ENCODE peak calls at places on chromosomes 13 and 19, in four cellular contexts. P, H, J and R are unnamed samples.

GRCh38 chr19:9986787-9987281 is 23.5 kb downstream of the COL5A3 start:
- DNase-seq in H (no peak), P (no peak), J (peak; percentile 13), R (no peak)

GRCh38 chr19:52492991-52493470 is 34.4 kb upstream of the ZNF808 start:
- DNase-seq in P (peak; percentile 74), H (no peak), J (no peak), R (no peak)

GRCh38 chr19:17681505-17682125 is 6.5 kb downstream of the UNC13A start:
- DNase-seq in J (no peak), P (peak; percentile 79), H (no peak), R (no peak)

GRCh38 chr19:896999-897398 is 3.7 kb downstream of the RNU6-9 start:
- DNase-seq in P (no peak), J (no peak), H (no peak), R (no peak)

GRCh38 chr13:88456155-88456554 is 785.0 kb downstream of the SLITRK5 start:
- DNase-seq in H (no peak), J (no peak), P (no peak), R (no peak)

GRCh38 chr13:95987841-95988240 is 65.4 kb downstream of the UGGT2 start:
- DNase-seq in J (no peak), H (no peak), P (no peak), R (no peak)

GRCh38 chr19:47848871-47849473 is 10.1 kb upstream of the TPRX2 start:
- DNase-seq in H (no peak), P (peak; percentile 89), J (no peak), R (no peak)

GRCh38 chr13:75628811-75629210 is 7.3 kb upstream of the LMO7 start:
- DNase-seq in P (no peak), J (no peak), H (no peak), R (no peak)

GRCh38 chr19:53994811-53995210 is 3.4 kb downstream of the CACNG6 start:
- DNase-seq in P (no peak), H (no peak), J (no peak), R (no peak)

GRCh38 chr19:18995804-18996241 is 37.5 kb downstream of the SUGP2 start:
- DNase-seq in J (peak; percentile 17), P (peak; percentile 80), H (no peak), R (no peak)

GRCh38 chr19:46606019-46606418 is 4.9 kb downstream of the CALM3 start:
- DNase-seq in J (peak; percentile 2), P (no peak), H (no peak), R (no peak)

GRCh38 chr19:6465663-6466062 is 1.6 kb downstream of the CRB3 start:
- DNase-seq in H (no peak), P (no peak), J (no peak), R (no peak)

GRCh38 chr13:66660013-66660804 is 569.9 kb downstream of the PCDH9 start:
- DNase-seq in P (no peak), H (no peak), J (no peak), R (no peak)

GRCh38 chr13:40680659-40681323 is 14.3 kb upstream of the FOXO1 start:
- DNase-seq in H (no peak), J (no peak), P (no peak), R (no peak)

GRCh38 chr19:47430041-47430802 is 10.9 kb upstream of the MEIS3 start:
- DNase-seq in H (no peak), P (peak; percentile 82), J (peak; percentile 64), R (no peak)

GRCh38 chr19:10305139-10305806 is 4.3 kb downstream of the ZGLP1 start:
- DNase-seq in H (no peak), J (peak; percentile 27), P (no peak), R (no peak)

GRCh38 chr19:4088975-4089374 is 22.3 kb upstream of the ZBTB7A start:
- DNase-seq in J (no peak), H (no peak), P (no peak), R (no peak)

GRCh38 chr13:113802090-113802531 is 43.1 kb downstream of the TMEM255B start:
- DNase-seq in H (no peak), P (peak; percentile 80), J (no peak), R (no peak)

GRCh38 chr13:50654341-50654740 is 189.2 kb downstream of the DLEU7 start:
- DNase-seq in P (no peak), H (no peak), J (no peak), R (no peak)

GRCh38 chr13:106096661-106097092 is 438.8 kb downstream of the EFNB2 start:
- DNase-seq in H (no peak), P (no peak), J (no peak), R (no peak)